ENCODE peak calls at places on chromosomes 16 and 17, in seven cellular contexts. V is caudate nucleus; B is colonic mucosa; R is globus pallidus; W is effector CD8-positive, alpha-beta T cell; S is CD4-positive, alpha-beta T cell; G is activated CD4-positive, alpha-beta T cell treated with anti-CD3 and anti-CD28 coated beads, Interleukin-2, amount 50 U/mL, for 48 hours. T is an unnamed sample.

GRCh38 chr16:71645450-71645849 is 19.5 kb downstream of the MARVELD3 start:
- DNase-seq in W (no peak), G (no peak), R (peak; percentile 10), B (no peak), S (no peak), V (no peak), T (peak; percentile 17)

GRCh38 chr17:35086164-35086563 is 22.7 kb upstream of the RFFL start:
- DNase-seq in V (no peak), G (no peak), S (no peak), W (no peak), R (no peak), B (no peak), T (no peak)

GRCh38 chr17:16989230-16989952 is 17.5 kb upstream of the TNFRSF13B start:
- DNase-seq in G (peak; percentile 29), R (no peak), V (no peak), W (no peak), B (peak; percentile 56), S (no peak), T (no peak)

GRCh38 chr16:67537636-67538591 is 9.3 kb downstream of the RIPOR1 start:
- DNase-seq in W (peak; percentile 63), V (no peak), B (peak; percentile 57), R (peak; percentile 23), S (peak; percentile 66), G (peak; percentile 52), T (no peak)

GRCh38 chr17:72145562-72145961 is 24.7 kb downstream of the SOX9 start:
- DNase-seq in W (no peak), R (no peak), G (no peak), B (no peak), V (no peak), S (no peak), T (no peak)

GRCh38 chr17:80743181-80743771 is 198.6 kb downstream of the RPTOR start:
- DNase-seq in V (no peak), R (no peak), S (peak; percentile 30), B (no peak), G (peak; percentile 56), W (peak; percentile 19), T (peak; percentile 48)

GRCh38 chr17:53150101-53150698 is 672.5 kb upstream of the KIF2B start:
- DNase-seq in R (no peak), W (no peak), V (no peak), S (no peak), G (no peak), B (no peak), T (no peak)

GRCh38 chr17:33964344-33964979 is 290.6 kb upstream of the CCL2 start:
- DNase-seq in S (no peak), G (no peak), V (no peak), R (peak; percentile 24), B (peak; percentile 27), W (no peak), T (no peak)

GRCh38 chr17:2689411-2690164 is 22.0 kb downstream of the CLUH start:
- DNase-seq in S (no peak), V (no peak), B (no peak), G (no peak), W (no peak), R (no peak), T (no peak)

GRCh38 chr16:85607331-85607765 is 5.8 kb upstream of the GSE1 start:
- DNase-seq in B (peak; percentile 52), W (no peak), V (no peak), S (no peak), R (no peak), G (peak; percentile 10), T (no peak)

GRCh38 chr16:12985516-12985915 is 84.1 kb downstream of the SHISA9 start:
- DNase-seq in R (no peak), B (no peak), G (no peak), S (no peak), V (no peak), W (no peak), T (no peak)

GRCh38 chr16:86931410-86931941 is 353.1 kb downstream of the FOXL1 start:
- DNase-seq in S (no peak), R (no peak), G (no peak), B (no peak), V (no peak), W (no peak), T (peak; percentile 83)

GRCh38 chr16:89827383-89828198 is 684 bp upstream of the SPIRE2 start:
- DNase-seq in G (no peak), W (no peak), B (peak; percentile 69), R (peak; percentile 8), S (no peak), V (no peak), T (peak; percentile 83)

GRCh38 chr16:88282221-88283041 is 100.3 kb upstream of the ZNF469 start:
- DNase-seq in V (no peak), G (no peak), B (no peak), S (no peak), W (no peak), R (no peak), T (peak; percentile 65)

GRCh38 chr17:34354637-34355036 is 1.6 kb upstream of the CCL13 start:
- DNase-seq in B (no peak), R (no peak), S (no peak), V (no peak), W (no peak), G (no peak), T (peak; percentile 64)

GRCh38 chr17:18102640-18103039 is 5.9 kb upstream of the MYO15A start:
- DNase-seq in S (no peak), W (no peak), V (no peak), B (no peak), R (no peak), G (no peak), T (no peak)

GRCh38 chr17:21358682-21359482 is 17.3 kb upstream of the KCNJ12 start:
- DNase-seq in G (no peak), W (no peak), V (no peak), R (no peak), S (no peak), B (no peak), T (no peak)

GRCh38 chr17:9169116-9169515 is 147.8 kb downstream of the NTN1 start:
- DNase-seq in G (no peak), S (no peak), V (no peak), B (no peak), W (no peak), R (no peak), T (no peak)

GRCh38 chr16:56777533-56777932 is 47.6 kb downstream of the NUP93 start:
- DNase-seq in B (no peak), W (no peak), G (no peak), R (no peak), V (no peak), S (no peak), T (peak; percentile 56)

GRCh38 chr16:667113-667779 is 686 bp upstream of the RHOT2 start:
- DNase-seq in V (no peak), S (no peak), G (no peak), B (no peak), R (no peak), W (no peak), T (no peak)

GRCh38 chr16:88886915-88887521 is 20.6 kb upstream of the PABPN1L start:
- DNase-seq in W (no peak), V (no peak), B (peak; percentile 60), R (no peak), G (no peak), S (no peak), T (peak; percentile 92)

GRCh38 chr16:31134091-31134571 is 1.4 kb downstream of the PRSS8 start:
- DNase-seq in B (peak; percentile 27), W (no peak), R (no peak), G (no peak), S (no peak), V (no peak), T (no peak)

GRCh38 chr17:75242461-75243042 is 18.9 kb downstream of the GGA3 start:
- DNase-seq in V (no peak), W (no peak), R (no peak), S (peak; percentile 39), G (peak; percentile 45), B (no peak), T (no peak)

GRCh38 chr16:23280483-23280967 is 21.6 kb upstream of the SCNN1B start:
- DNase-seq in G (no peak), W (no peak), V (no peak), S (no peak), R (no peak), B (no peak), T (no peak)

GRCh38 chr17:14753383-14753782 is 452.5 kb downstream of the HS3ST3B1 start:
- DNase-seq in G (no peak), R (no peak), B (no peak), W (no peak), V (no peak), S (no peak), T (no peak)

GRCh38 chr16:78100162-78100467 is 661 bp downstream of the WWOX start:
- DNase-seq in S (no peak), B (no peak), V (no peak), R (no peak), G (no peak), W (no peak), T (no peak)

T was measured in fibroblast of gingiva.